ENCODE peak calls at places on chromosomes 1 and 21, in seven cellular contexts. E is GM03348; Y is psoas muscle; J is A549; P is occipital lobe; R is stimulated activated CD8-positive, alpha-beta memory T cell treated with anti-CD3 and anti-CD28 coated beads, Interleukin-7, amount 100 ng/mL, for 1 hour; Q is HS-5. D is an unnamed sample.

GRCh38 chr21:45332981-45333582 is 45.4 kb upstream of the POFUT2 start:
- DNase-seq in E (no peak), Y (no peak), J (no peak), P (no peak), R (no peak), Q (no peak), D (no peak)

GRCh38 chr1:38005195-38006007 is at the start of gene FHL3:
- DNase-seq in E (peak; percentile 87), Y (peak; percentile 86), J (no peak), P (no peak), R (no peak), Q (no peak), D (no peak)

GRCh38 chr1:41529621-41530395 is 45.3 kb upstream of the EDN2 start:
- DNase-seq in E (no peak), Y (no peak), J (no peak), P (no peak), R (no peak), Q (no peak), D (no peak)

GRCh38 chr1:183634429-183635065 is 1.0 kb downstream of the ARPC5 start:
- DNase-seq in E (no peak), Y (no peak), J (no peak), P (no peak), R (no peak), Q (no peak), D (no peak)

GRCh38 chr1:222546548-222547259 is 1.2 kb downstream of the HHIPL2 start:
- DNase-seq in E (peak; percentile 92), Y (no peak), J (peak; percentile 79), P (no peak), R (no peak), Q (peak; percentile 58), D (no peak)

GRCh38 chr1:147238053-147238902 is 4.2 kb upstream of the CHD1L start:
- DNase-seq in E (no peak), Y (no peak), J (peak; percentile 65), P (no peak), R (no peak), Q (no peak), D (no peak)

GRCh38 chr1:247287460-247287859 is 31.6 kb downstream of the VN1R5 start:
- DNase-seq in E (no peak), Y (no peak), J (no peak), P (no peak), R (no peak), Q (no peak), D (no peak)

GRCh38 chr1:63317007-63317813 is 5.2 kb upstream of the FOXD3 start:
- DNase-seq in E (peak; percentile 78), Y (peak; percentile 62), J (peak; percentile 91), P (no peak), R (no peak), Q (no peak), D (no peak)

GRCh38 chr1:39653546-39654031 is 14.1 kb upstream of the HEYL start:
- DNase-seq in E (peak; percentile 88), Y (peak; percentile 85), J (peak; percentile 75), P (peak; percentile 75), R (peak; percentile 26), Q (no peak), D (no peak)

GRCh38 chr1:224223819-224224714 is 41.0 kb downstream of the DEGS1 start:
- DNase-seq in E (peak; percentile 70), Y (no peak), J (peak; percentile 41), P (no peak), R (no peak), Q (no peak), D (no peak)

GRCh38 chr21:39674794-39675193 is 62.1 kb downstream of the B3GALT5 start:
- DNase-seq in E (no peak), Y (no peak), J (no peak), P (no peak), R (no peak), Q (no peak), D (no peak)

GRCh38 chr1:244735404-244735803 is 82.5 kb downstream of the DESI2 start:
- DNase-seq in E (no peak), Y (no peak), J (peak; percentile 38), P (no peak), R (no peak), Q (no peak), D (no peak)

GRCh38 chr1:224727851-224728250 is 111.7 kb downstream of the CNIH3 start:
- DNase-seq in E (peak; percentile 66), Y (no peak), J (no peak), P (no peak), R (no peak), Q (peak; percentile 58), D (no peak)

GRCh38 chr1:30087465-30087864 is 635.9 kb downstream of the MATN1 start:
- DNase-seq in E (peak; percentile 37), Y (no peak), J (peak; percentile 21), P (no peak), R (no peak), Q (no peak), D (no peak)